ENCODE peak calls at places on chromosome 21, in five cellular contexts. C is epithelial cell of esophagus, S is bronchial epithelial cell, L is GM12878, T is A673. Z is an unnamed sample.

GRCh38 chr21:33855190-33855589 is 60.4 kb downstream of the ATP5PO start:
- DNase-seq in C (no peak), S (no peak), L (no peak), T (no peak), Z (no peak)

GRCh38 chr21:43926196-43926595 is 61.2 kb downstream of the AGPAT3 start:
- DNase-seq in C (no peak), S (no peak), L (no peak), T (no peak), Z (no peak)

GRCh38 chr21:31370893-31371652 is 27.0 kb upstream of the TIAM1 start:
- DNase-seq in C (no peak), S (no peak), L (no peak), T (no peak), Z (peak)

GRCh38 chr21:42061866-42062542 is 9.1 kb upstream of the UMODL1 start:
- DNase-seq in C (no peak), S (no peak), L (no peak), T (no peak), Z (no peak)

GRCh38 chr21:45259206-45259795 is 28.4 kb downstream of the POFUT2 start:
- DNase-seq in C (no peak), S (no peak), L (no peak), T (no peak), Z (no peak)

GRCh38 chr21:16418211-16418610 is 688.4 kb downstream of the USP25 start:
- DNase-seq in C (no peak), S (peak), L (no peak), T (no peak), Z (no peak)

GRCh38 chr21:29490016-29490415 is 191.3 kb downstream of the BACH1 start:
- DNase-seq in C (no peak), S (no peak), L (no peak), T (no peak), Z (no peak)

GRCh38 chr21:41564871-41565281 is 56.9 kb upstream of the TMPRSS2 start:
- DNase-seq in C (peak), S (peak), L (no peak), T (no peak), Z (peak)

GRCh38 chr21:32533053-32533452 is 52.3 kb downstream of the TCP10L start:
- DNase-seq in C (no peak), S (no peak), L (no peak), T (no peak), Z (no peak)

GRCh38 chr21:32515869-32516268 is 69.5 kb downstream of the TCP10L start:
- DNase-seq in C (peak), S (no peak), L (no peak), T (peak), Z (no peak)

GRCh38 chr21:22516230-22516629 is 1518.0 kb downstream of the NCAM2 start:
- DNase-seq in C (no peak), S (no peak), L (no peak), T (peak), Z (no peak)

GRCh38 chr21:21183092-21183491 is 184.9 kb downstream of the NCAM2 start:
- DNase-seq in C (no peak), S (no peak), L (no peak), T (no peak), Z (no peak)

GRCh38 chr21:21101911-21102310 is 103.7 kb downstream of the NCAM2 start:
- DNase-seq in C (no peak), S (peak), L (no peak), T (peak), Z (no peak)

GRCh38 chr21:45540601-45540970 is 1.7 kb downstream of the SLC19A1 start:
- DNase-seq in C (no peak), S (no peak), L (no peak), T (no peak), Z (no peak)

GRCh38 chr21:32316363-32317215 is 17.9 kb downstream of the MRAP start:
- DNase-seq in C (no peak), S (no peak), L (no peak), T (no peak), Z (no peak)

GRCh38 chr21:22842875-22843274 is 1844.7 kb downstream of the NCAM2 start:
- DNase-seq in C (no peak), S (no peak), L (no peak), T (peak), Z (no peak)

GRCh38 chr21:16376673-16377072 is 646.9 kb downstream of the USP25 start:
- DNase-seq in C (no peak), S (no peak), L (no peak), T (no peak), Z (no peak)

GRCh38 chr21:19523731-19524130 is 1120.1 kb upstream of the TMPRSS15 start:
- DNase-seq in C (no peak), S (no peak), L (no peak), T (no peak), Z (no peak)

DNA sequence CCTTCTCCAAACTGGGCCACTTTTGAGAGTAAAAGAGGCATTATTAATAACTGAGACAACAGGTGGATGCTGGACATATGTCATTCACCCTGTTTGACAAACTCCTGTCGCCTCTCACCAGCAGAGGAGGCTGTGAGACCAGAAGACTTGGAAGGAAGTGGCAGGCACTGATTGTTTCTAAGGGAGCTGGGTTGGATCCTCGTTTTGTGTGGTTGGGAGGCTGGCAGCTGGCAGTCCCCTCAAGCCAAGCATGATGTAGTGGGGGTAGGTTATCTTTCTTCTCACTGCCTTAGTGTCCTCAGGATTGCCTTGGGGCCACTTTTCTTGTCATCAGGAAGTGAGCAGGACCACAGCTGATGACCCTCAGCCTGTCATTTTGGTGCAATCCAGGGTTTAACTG is 86.5 kb upstream of the KCNJ15 start:
- DNase-seq in C (peak), S (peak), L (no peak), T (no peak), Z (no peak)
- TF ChIP-seq CTCF in C (peak), S (peak), L (peak), T (no peak), Z (peak)

GRCh38 chr21:26800001-26800400 is 45.2 kb downstream of the ADAMTS1 start:
- DNase-seq in C (no peak), S (no peak), L (no peak), T (no peak), Z (no peak)

GRCh38 chr21:26804895-26805609 is 40.2 kb downstream of the ADAMTS1 start:
- DNase-seq in C (no peak), S (no peak), L (no peak), T (no peak), Z (no peak)

GRCh38 chr21:26800455-26801454 is 44.5 kb downstream of the ADAMTS1 start:
- DNase-seq in C (no peak), S (no peak), L (no peak), T (no peak), Z (no peak)

GRCh38 chr21:26798856-26799751 is 46.1 kb downstream of the ADAMTS1 start:
- DNase-seq in C (peak), S (peak), L (no peak), T (no peak), Z (no peak)

DNA sequence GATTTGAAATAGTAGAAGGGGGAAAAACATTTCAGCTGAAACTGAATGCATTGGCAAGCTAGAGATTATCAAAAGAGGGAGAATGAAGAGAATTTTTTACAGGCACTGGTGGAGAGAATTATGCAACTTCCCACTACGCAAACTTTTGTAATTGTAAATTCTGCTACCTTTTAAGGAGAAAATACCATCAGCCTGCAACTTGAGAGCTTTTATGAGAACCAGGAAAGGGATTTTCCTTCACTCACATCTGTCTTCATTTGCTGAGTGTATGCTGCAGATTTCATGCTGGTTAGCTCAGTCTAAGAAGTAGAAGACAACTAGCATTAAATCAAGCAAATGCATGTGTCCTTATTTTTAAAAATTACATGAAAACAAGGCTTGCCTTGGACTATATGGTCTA is 43.7 kb downstream of the ADAMTS1 start:
- DNase-seq in C (no peak), S (no peak), L (no peak), T (peak), Z (peak)
- H3K4me3 ChIP-seq in C (no peak), S (no peak), L (no peak), T (no peak), Z (no peak)

DNA sequence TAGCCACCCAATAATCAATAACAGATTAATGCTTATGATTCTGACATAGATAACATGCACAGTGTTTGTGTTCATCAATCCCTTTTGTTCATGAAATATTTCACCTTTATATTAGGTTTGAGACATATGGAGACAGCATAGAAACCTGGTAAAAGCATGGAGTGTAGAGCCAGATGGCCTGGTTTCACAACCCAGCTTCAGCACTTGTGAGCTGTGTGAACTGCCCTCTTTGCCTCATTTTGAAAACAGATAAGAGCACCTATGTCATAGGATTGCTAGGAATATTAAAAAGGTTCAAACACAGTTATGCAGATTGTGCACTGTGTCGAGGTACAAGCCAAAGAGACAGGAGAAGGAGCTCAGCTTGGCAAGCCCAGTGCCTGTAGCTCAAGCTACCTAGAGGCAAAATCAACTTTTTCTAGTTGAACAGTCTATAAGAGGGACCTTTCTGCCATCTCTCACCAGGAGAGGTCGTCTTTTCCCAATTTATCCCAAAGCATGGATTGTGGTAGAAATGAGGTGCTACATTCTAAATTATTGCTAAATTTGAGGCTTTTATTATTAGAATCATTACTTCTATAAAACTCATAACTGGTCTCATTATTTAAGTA is 5.0 kb downstream of the CHODL start:
- DNase-seq in C (no peak), S (no peak), L (no peak), T (no peak), Z (no peak)
- TF ChIP-seq CTCF in C (no peak), S (no peak), L (no peak), T (peak), Z (no peak)

DNA sequence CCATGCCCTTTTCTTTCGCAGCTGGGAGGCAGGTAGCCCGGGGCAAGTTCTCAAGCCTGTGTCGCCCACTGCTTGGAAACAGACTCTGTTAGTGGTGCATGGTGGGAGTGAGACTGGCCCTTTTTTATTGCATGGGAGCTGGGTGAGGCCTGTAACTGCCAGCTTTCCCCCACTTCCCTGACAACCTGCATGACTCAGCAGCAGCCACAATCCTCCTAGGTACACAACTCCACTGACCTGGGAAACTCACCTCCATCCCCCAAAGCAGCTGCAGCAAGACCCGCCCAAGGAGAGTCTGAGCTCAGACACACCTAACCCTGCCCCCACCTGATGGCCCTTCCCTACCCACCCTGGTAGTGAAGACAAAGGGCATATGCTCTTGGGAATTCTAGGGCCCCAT is 25.8 kb downstream of the PIGP start:
- DNase-seq in C (peak), S (peak), L (no peak), T (no peak), Z (no peak)
- H3K4me3 ChIP-seq in C (no peak), S (no peak), L (no peak), T (no peak), Z (no peak)

GRCh38 chr21:15241997-15242767 is 177.4 kb upstream of the NRIP1 start:
- DNase-seq in C (peak), S (peak), L (no peak), T (no peak), Z (no peak)
- TF ChIP-seq CTCF in C (peak), S (peak), L (no peak), T (no peak), Z (no peak)

GRCh38 chr21:38787461-38788274 is 18.1 kb upstream of the ETS2 start:
- DNase-seq in C (peak), S (peak), L (no peak), T (peak), Z (no peak)
- H3K4me3 ChIP-seq in C (peak), S (no peak), L (no peak), T (no peak), Z (no peak)

DNA sequence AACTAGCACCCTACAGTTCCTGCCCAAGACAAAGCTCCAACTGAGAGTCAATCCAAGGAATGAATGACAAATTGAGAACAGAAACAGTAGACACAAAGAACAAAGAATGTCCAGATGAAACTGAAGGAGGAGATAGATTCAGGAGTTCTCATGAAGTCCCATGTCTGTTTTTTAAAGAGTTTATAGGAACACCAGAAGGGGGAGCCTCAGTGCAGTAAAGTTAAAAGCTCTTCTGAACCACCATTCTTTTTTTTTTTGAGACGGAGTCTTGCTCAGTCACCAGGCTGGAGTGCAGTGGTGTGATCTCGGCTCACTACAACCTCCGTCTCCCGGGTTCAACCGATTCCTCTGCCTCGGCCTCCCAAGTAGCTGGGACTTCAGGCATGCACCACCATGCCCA is 323.6 kb downstream of the MRPL39 start:
- DNase-seq in C (peak), S (peak), L (no peak), T (peak), Z (peak)
- TF ChIP-seq CTCF in C (peak), S (peak), L (peak), T (peak), Z (peak)

Z was measured in AG09309.